ENCODE peak calls at places on chromosome 5, in five cellular contexts. One of them, this sample, is unnamed.

GRCh38 chr5:113264061-113264460 is 170.7 kb downstream of the TSSK1B start:
- DNase-seq in COR-L47: no peak
- DNase-seq in germinal center: no peak
- DNase-seq in BJ: no peak
- DNase-seq in gastrocnemius medialis: no peak
- DNase-seq in this sample: no peak

GRCh38 chr5:178130576-178131445 is at the start of gene RMND5B:
- DNase-seq in COR-L47: peak
- DNase-seq in germinal center: peak
- DNase-seq in BJ: no peak
- DNase-seq in gastrocnemius medialis: peak
- DNase-seq in this sample: peak

GRCh38 chr5:39448504-39449128 is 23.8 kb upstream of the DAB2 start:
- DNase-seq in COR-L47: no peak
- DNase-seq in germinal center: no peak
- DNase-seq in BJ: no peak
- DNase-seq in gastrocnemius medialis: peak
- DNase-seq in this sample: no peak

GRCh38 chr5:158814521-158814920 is 285.2 kb downstream of the EBF1 start:
- DNase-seq in COR-L47: no peak
- DNase-seq in germinal center: no peak
- DNase-seq in BJ: peak
- DNase-seq in gastrocnemius medialis: no peak
- DNase-seq in this sample: no peak

GRCh38 chr5:61450880-61451279 is 118.8 kb downstream of the ZSWIM6 start:
- DNase-seq in COR-L47: peak
- DNase-seq in germinal center: no peak
- DNase-seq in BJ: peak
- DNase-seq in gastrocnemius medialis: peak
- DNase-seq in this sample: no peak

GRCh38 chr5:168132186-168132585 is 159.3 kb upstream of the WWC1 start:
- DNase-seq in COR-L47: no peak
- DNase-seq in germinal center: no peak
- DNase-seq in BJ: no peak
- DNase-seq in gastrocnemius medialis: no peak
- DNase-seq in this sample: no peak

GRCh38 chr5:72624641-72625236 is 117.5 kb upstream of the ZNF366 start:
- DNase-seq in COR-L47: no peak
- DNase-seq in germinal center: no peak
- DNase-seq in BJ: peak
- DNase-seq in gastrocnemius medialis: peak
- DNase-seq in this sample: no peak

GRCh38 chr5:124650960-124651662 is 95.3 kb downstream of the ZNF608 start:
- DNase-seq in COR-L47: no peak
- DNase-seq in germinal center: no peak
- DNase-seq in BJ: peak
- DNase-seq in gastrocnemius medialis: no peak
- DNase-seq in this sample: no peak

GRCh38 chr5:79853676-79854418 is 137.2 kb downstream of the MTX3 start:
- DNase-seq in COR-L47: no peak
- DNase-seq in germinal center: no peak
- DNase-seq in BJ: no peak
- DNase-seq in gastrocnemius medialis: no peak
- DNase-seq in this sample: no peak

GRCh38 chr5:94028001-94028400 is 286.6 kb upstream of the POU5F2 start:
- DNase-seq in COR-L47: no peak
- DNase-seq in germinal center: no peak
- DNase-seq in BJ: no peak
- DNase-seq in gastrocnemius medialis: no peak
- DNase-seq in this sample: no peak

GRCh38 chr5:146185161-146185560 is 2.7 kb upstream of the LARS1 start:
- DNase-seq in COR-L47: no peak
- DNase-seq in germinal center: no peak
- DNase-seq in BJ: no peak
- DNase-seq in gastrocnemius medialis: no peak
- DNase-seq in this sample: no peak

GRCh38 chr5:142871880-142872200 is 101.7 kb downstream of the ARHGAP26 start:
- DNase-seq in COR-L47: no peak
- DNase-seq in germinal center: no peak
- DNase-seq in BJ: no peak
- DNase-seq in gastrocnemius medialis: no peak
- DNase-seq in this sample: no peak

GRCh38 chr5:104015765-104016164 is 453.2 kb upstream of the NUDT12 start:
- DNase-seq in COR-L47: no peak
- DNase-seq in germinal center: no peak
- DNase-seq in BJ: no peak
- DNase-seq in gastrocnemius medialis: no peak
- DNase-seq in this sample: no peak

GRCh38 chr5:15983392-15983791 is 196.2 kb downstream of the MARCHF11 start:
- DNase-seq in COR-L47: no peak
- DNase-seq in germinal center: no peak
- DNase-seq in BJ: no peak
- DNase-seq in gastrocnemius medialis: no peak
- DNase-seq in this sample: no peak

GRCh38 chr5:109917966-109918365 is 228.2 kb downstream of the MAN2A1 start:
- DNase-seq in COR-L47: no peak
- DNase-seq in germinal center: no peak
- DNase-seq in BJ: no peak
- DNase-seq in gastrocnemius medialis: no peak
- DNase-seq in this sample: no peak

GRCh38 chr5:10655041-10655685 is 91.3 kb downstream of the ANKRD33B start:
- DNase-seq in COR-L47: no peak
- DNase-seq in germinal center: no peak
- DNase-seq in BJ: no peak
- DNase-seq in gastrocnemius medialis: no peak
- DNase-seq in this sample: no peak

GRCh38 chr5:57524661-57525060 is 42.0 kb upstream of the ACTBL2 start:
- DNase-seq in COR-L47: no peak
- DNase-seq in germinal center: no peak
- DNase-seq in BJ: no peak
- DNase-seq in gastrocnemius medialis: no peak
- DNase-seq in this sample: no peak

GRCh38 chr5:40831346-40832210 is 3.4 kb downstream of the RPL37 start:
- DNase-seq in COR-L47: no peak
- DNase-seq in germinal center: no peak
- DNase-seq in BJ: no peak
- DNase-seq in gastrocnemius medialis: no peak
- DNase-seq in this sample: no peak

GRCh38 chr5:71828641-71829040 is 109.6 kb downstream of the CARTPT start:
- DNase-seq in COR-L47: no peak
- DNase-seq in germinal center: no peak
- DNase-seq in BJ: no peak
- DNase-seq in gastrocnemius medialis: no peak
- DNase-seq in this sample: no peak

GRCh38 chr5:60178101-60178500 is 284.6 kb upstream of the PDE4D start:
- DNase-seq in COR-L47: no peak
- DNase-seq in germinal center: no peak
- DNase-seq in BJ: no peak
- DNase-seq in gastrocnemius medialis: no peak
- DNase-seq in this sample: no peak

GRCh38 chr5:112475747-112476435 is 56.8 kb upstream of the EPB41L4A start:
- DNase-seq in COR-L47: no peak
- DNase-seq in germinal center: no peak
- DNase-seq in BJ: no peak
- DNase-seq in gastrocnemius medialis: no peak
- DNase-seq in this sample: no peak

GRCh38 chr5:143350790-143351603 is 52.5 kb downstream of the NR3C1 start:
- DNase-seq in COR-L47: no peak
- DNase-seq in germinal center: no peak
- DNase-seq in BJ: peak
- DNase-seq in gastrocnemius medialis: no peak
- DNase-seq in this sample: no peak

GRCh38 chr5:148457183-148457620 is 73.4 kb downstream of the FBXO38 start:
- DNase-seq in COR-L47: peak
- DNase-seq in germinal center: peak
- DNase-seq in BJ: no peak
- DNase-seq in gastrocnemius medialis: no peak
- DNase-seq in this sample: no peak